ENCODE peak calls at places on chromosome 4, in seven cellular contexts. One of them, this sample, is unnamed.

GRCh38 chr4:76545161-76545884 is 110.3 kb downstream of the SHROOM3 start:
- DNase-seq in activated T-helper 1 cell treated with anti-CD3 and anti-CD28 coated beads, Interleukin-12 subunit alpha, Interleukin-12 subunit beta, Interleukin-2, Interleukin-4 antibody, amounts not matched to agents 30 ng/mL and 10 ng/mL and 1 ng/mL, durations not matched to agents 14 hours and 24 hours and 36 hours: no peak
- DNase-seq in SW 1271: no peak
- DNase-seq in naive B cell: no peak
- DNase-seq in nephron progenitor cell: peak; percentile 32
- DNase-seq in activated CD4-positive, CD25-positive, alpha-beta regulatory T cell: no peak
- DNase-seq in NCI-H524: no peak
- DNase-seq in this sample: no peak

GRCh38 chr4:181897935-181898334 is 345.3 kb upstream of the TENM3 start:
- DNase-seq in SW 1271: no peak
- DNase-seq in naive B cell: no peak
- DNase-seq in activated T-helper 1 cell treated with anti-CD3 and anti-CD28 coated beads, Interleukin-12 subunit alpha, Interleukin-12 subunit beta, Interleukin-2, Interleukin-4 antibody, amounts not matched to agents 30 ng/mL and 10 ng/mL and 1 ng/mL, durations not matched to agents 14 hours and 24 hours and 36 hours: no peak
- DNase-seq in NCI-H524: no peak
- DNase-seq in nephron progenitor cell: no peak
- DNase-seq in activated CD4-positive, CD25-positive, alpha-beta regulatory T cell: no peak
- DNase-seq in this sample: no peak

GRCh38 chr4:184406915-184407314 is 67.4 kb downstream of the IRF2 start:
- DNase-seq in SW 1271: no peak
- DNase-seq in activated CD4-positive, CD25-positive, alpha-beta regulatory T cell: no peak
- DNase-seq in NCI-H524: no peak
- DNase-seq in naive B cell: no peak
- DNase-seq in nephron progenitor cell: no peak
- DNase-seq in activated T-helper 1 cell treated with anti-CD3 and anti-CD28 coated beads, Interleukin-12 subunit alpha, Interleukin-12 subunit beta, Interleukin-2, Interleukin-4 antibody, amounts not matched to agents 30 ng/mL and 10 ng/mL and 1 ng/mL, durations not matched to agents 14 hours and 24 hours and 36 hours: no peak
- DNase-seq in this sample: no peak

GRCh38 chr4:120801171-120801758 is 121.3 kb downstream of the PRDM5 start:
- DNase-seq in NCI-H524: no peak
- DNase-seq in SW 1271: no peak
- DNase-seq in activated CD4-positive, CD25-positive, alpha-beta regulatory T cell: no peak
- DNase-seq in activated T-helper 1 cell treated with anti-CD3 and anti-CD28 coated beads, Interleukin-12 subunit alpha, Interleukin-12 subunit beta, Interleukin-2, Interleukin-4 antibody, amounts not matched to agents 30 ng/mL and 10 ng/mL and 1 ng/mL, durations not matched to agents 14 hours and 24 hours and 36 hours: no peak
- DNase-seq in naive B cell: no peak
- DNase-seq in nephron progenitor cell: no peak
- DNase-seq in this sample: no peak

GRCh38 chr4:180456928-180457327 is 1786.3 kb upstream of the TENM3 start:
- DNase-seq in activated CD4-positive, CD25-positive, alpha-beta regulatory T cell: no peak
- DNase-seq in NCI-H524: peak; percentile 3
- DNase-seq in activated T-helper 1 cell treated with anti-CD3 and anti-CD28 coated beads, Interleukin-12 subunit alpha, Interleukin-12 subunit beta, Interleukin-2, Interleukin-4 antibody, amounts not matched to agents 30 ng/mL and 10 ng/mL and 1 ng/mL, durations not matched to agents 14 hours and 24 hours and 36 hours: no peak
- DNase-seq in naive B cell: no peak
- DNase-seq in SW 1271: no peak
- DNase-seq in nephron progenitor cell: no peak
- DNase-seq in this sample: no peak

GRCh38 chr4:24642941-24643628 is 58.7 kb upstream of the DHX15 start:
- DNase-seq in nephron progenitor cell: no peak
- DNase-seq in NCI-H524: no peak
- DNase-seq in activated T-helper 1 cell treated with anti-CD3 and anti-CD28 coated beads, Interleukin-12 subunit alpha, Interleukin-12 subunit beta, Interleukin-2, Interleukin-4 antibody, amounts not matched to agents 30 ng/mL and 10 ng/mL and 1 ng/mL, durations not matched to agents 14 hours and 24 hours and 36 hours: no peak
- DNase-seq in SW 1271: peak; percentile 45
- DNase-seq in activated CD4-positive, CD25-positive, alpha-beta regulatory T cell: no peak
- DNase-seq in naive B cell: no peak
- DNase-seq in this sample: no peak

GRCh38 chr4:169619518-169619957 is 840 bp upstream of the CLCN3 start:
- DNase-seq in nephron progenitor cell: peak; percentile 19
- DNase-seq in activated CD4-positive, CD25-positive, alpha-beta regulatory T cell: peak; percentile 2
- DNase-seq in NCI-H524: peak; percentile 51
- DNase-seq in activated T-helper 1 cell treated with anti-CD3 and anti-CD28 coated beads, Interleukin-12 subunit alpha, Interleukin-12 subunit beta, Interleukin-2, Interleukin-4 antibody, amounts not matched to agents 30 ng/mL and 10 ng/mL and 1 ng/mL, durations not matched to agents 14 hours and 24 hours and 36 hours: peak; percentile 35
- DNase-seq in SW 1271: peak; percentile 61
- DNase-seq in naive B cell: peak; percentile 75
- DNase-seq in this sample: peak; percentile 33

GRCh38 chr4:40349561-40350198 is 14.5 kb downstream of the CHRNA9 start:
- DNase-seq in naive B cell: no peak
- DNase-seq in NCI-H524: no peak
- DNase-seq in nephron progenitor cell: no peak
- DNase-seq in activated CD4-positive, CD25-positive, alpha-beta regulatory T cell: no peak
- DNase-seq in SW 1271: no peak
- DNase-seq in activated T-helper 1 cell treated with anti-CD3 and anti-CD28 coated beads, Interleukin-12 subunit alpha, Interleukin-12 subunit beta, Interleukin-2, Interleukin-4 antibody, amounts not matched to agents 30 ng/mL and 10 ng/mL and 1 ng/mL, durations not matched to agents 14 hours and 24 hours and 36 hours: no peak
- DNase-seq in this sample: no peak

GRCh38 chr4:53656421-53656981 is 65.2 kb upstream of the LNX1 start:
- DNase-seq in SW 1271: no peak
- DNase-seq in naive B cell: no peak
- DNase-seq in activated T-helper 1 cell treated with anti-CD3 and anti-CD28 coated beads, Interleukin-12 subunit alpha, Interleukin-12 subunit beta, Interleukin-2, Interleukin-4 antibody, amounts not matched to agents 30 ng/mL and 10 ng/mL and 1 ng/mL, durations not matched to agents 14 hours and 24 hours and 36 hours: no peak
- DNase-seq in activated CD4-positive, CD25-positive, alpha-beta regulatory T cell: no peak
- DNase-seq in NCI-H524: no peak
- DNase-seq in nephron progenitor cell: no peak
- DNase-seq in this sample: no peak

GRCh38 chr4:140052050-140052449 is 101.9 kb downstream of the MAML3 start:
- DNase-seq in nephron progenitor cell: no peak
- DNase-seq in NCI-H524: peak; percentile 27
- DNase-seq in activated CD4-positive, CD25-positive, alpha-beta regulatory T cell: no peak
- DNase-seq in activated T-helper 1 cell treated with anti-CD3 and anti-CD28 coated beads, Interleukin-12 subunit alpha, Interleukin-12 subunit beta, Interleukin-2, Interleukin-4 antibody, amounts not matched to agents 30 ng/mL and 10 ng/mL and 1 ng/mL, durations not matched to agents 14 hours and 24 hours and 36 hours: no peak
- DNase-seq in SW 1271: peak; percentile 4
- DNase-seq in naive B cell: no peak
- DNase-seq in this sample: no peak

GRCh38 chr4:165096776-165097175 is 15.9 kb downstream of the TMEM192 start:
- DNase-seq in naive B cell: no peak
- DNase-seq in NCI-H524: no peak
- DNase-seq in activated CD4-positive, CD25-positive, alpha-beta regulatory T cell: no peak
- DNase-seq in SW 1271: peak; percentile 4
- DNase-seq in nephron progenitor cell: no peak
- DNase-seq in activated T-helper 1 cell treated with anti-CD3 and anti-CD28 coated beads, Interleukin-12 subunit alpha, Interleukin-12 subunit beta, Interleukin-2, Interleukin-4 antibody, amounts not matched to agents 30 ng/mL and 10 ng/mL and 1 ng/mL, durations not matched to agents 14 hours and 24 hours and 36 hours: no peak
- DNase-seq in this sample: no peak

This sample was measured in cerebellar nuclear complex.